ENCODE peak calls at places on chromosome 21, in four cellular contexts. P is IMR-90, C is neural progenitor cell, E is Peyer's patch. B is an unnamed sample. For H3K4me1, the result is how much of the 10 kb centered on the place peaks cover.

GRCh38 chr21:35833991-35834390 is 226.3 kb downstream of the SETD4 start:
- DNase-seq in C (no peak), P (no peak), E (no peak), B (no peak)

GRCh38 chr21:43345746-43346409 is 81.1 kb downstream of the SIK1 start:
- DNase-seq in P (peak), E (no peak), C (no peak), B (no peak)

GRCh38 chr21:41600961-41601572 is 93.1 kb upstream of the TMPRSS2 start:
- DNase-seq in E (peak), P (no peak), C (no peak), B (no peak)

GRCh38 chr21:18451679-18452078 is 48.1 kb upstream of the TMPRSS15 start:
- DNase-seq in P (no peak), C (no peak), E (no peak), B (no peak)

GRCh38 chr21:43274946-43275310 is 106.1 kb downstream of the CRYAA start:
- DNase-seq in P (no peak), E (no peak), C (no peak), B (no peak)

GRCh38 chr21:20443558-20444155 is 554.6 kb upstream of the NCAM2 start:
- DNase-seq in C (peak), P (no peak), E (no peak), B (no peak)

GRCh38 chr21:26147535-26147934 is 23.0 kb downstream of the APP start:
- DNase-seq in P (no peak), C (peak), E (no peak), B (no peak)

GRCh38 chr21:40671721-40672120 is 175.2 kb downstream of the DSCAM start:
- DNase-seq in E (no peak), C (no peak), P (no peak), B (no peak)

GRCh38 chr21:41865002-41865777 is 14.0 kb downstream of the PRDM15 start:
- DNase-seq in C (no peak), P (no peak), E (no peak), B (no peak)

GRCh38 chr21:20004353-20004752 is 993.9 kb upstream of the NCAM2 start:
- DNase-seq in E (no peak), C (no peak), P (no peak), B (no peak)

GRCh38 chr21:36705679-36706481 is 7.0 kb downstream of the SIM2 start:
- DNase-seq in P (no peak), C (peak), E (no peak), B (no peak)

GRCh38 chr21:32475162-32475812 is 62.8 kb downstream of the EVA1C start:
- DNase-seq in C (no peak), P (peak), E (no peak), B (no peak)

GRCh38 chr21:15071012-15071411 is 6.2 kb upstream of the NRIP1 start:
- DNase-seq in C (no peak), P (no peak), E (no peak), B (no peak)

GRCh38 chr21:41965045-41965444 is 11.2 kb upstream of the C2CD2 start:
- DNase-seq in P (no peak), E (peak), C (no peak), B (no peak)

GRCh38 chr21:43188712-43189151 is 19.9 kb downstream of the CRYAA start:
- DNase-seq in P (no peak), E (no peak), C (no peak), B (no peak)

GRCh38 chr21:37463083-37463780 is 96.7 kb downstream of the DYRK1A start:
- DNase-seq in P (peak), E (no peak), C (peak), B (no peak)

GRCh38 chr21:44871576-44872265 is 1.8 kb downstream of the PTTG1IP start:
- DNase-seq in E (peak), P (peak), C (no peak), B (peak)
- H3K4me1 ChIP-seq in E (under half), P (under half), C (under half), B (half or more)

DNA sequence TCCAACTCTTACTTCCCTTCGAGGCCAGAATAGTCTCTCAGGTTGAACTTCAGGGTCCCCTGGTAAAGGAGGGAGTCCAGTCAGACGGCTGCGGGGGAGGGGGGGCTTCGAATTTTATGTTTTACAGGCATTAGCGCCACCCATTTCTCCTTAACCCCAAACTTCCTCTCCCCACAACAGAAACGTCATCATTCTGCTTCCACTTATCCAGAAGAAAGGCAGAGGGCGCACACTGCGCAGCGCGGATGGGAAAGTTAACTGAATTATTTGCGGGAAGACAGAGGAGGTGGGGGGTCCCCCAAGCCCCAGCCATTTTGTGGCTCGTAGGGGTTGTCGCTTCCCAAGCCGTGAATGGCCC is 529 bp upstream of the PRMT2 start:
- DNase-seq in P (peak), E (no peak), C (peak), B (peak)
- TF ChIP-seq CTCF in P (peak), E (no peak), C (peak), B (no peak)

GRCh38 chr21:44377922-44378645 is 24.7 kb downstream of the TRPM2 start:
- DNase-seq in C (no peak), P (no peak), E (no peak), B (no peak)
- H3K4me1 ChIP-seq in C (under half), P (under half), E (under half), B (under half)

GRCh38 chr21:31455506-31455905 is 111.4 kb upstream of the TIAM1 start:
- DNase-seq in C (no peak), P (no peak), E (no peak), B (no peak)

GRCh38 chr21:31456201-31456600 is 112.1 kb upstream of the TIAM1 start:
- DNase-seq in E (no peak), P (no peak), C (no peak), B (no peak)

GRCh38 chr21:31457675-31458074 is 113.6 kb upstream of the TIAM1 start:
- DNase-seq in C (peak), E (no peak), P (no peak), B (no peak)

GRCh38 chr21:31460985-31461384 is 116.9 kb upstream of the TIAM1 start:
- DNase-seq in P (no peak), E (no peak), C (no peak), B (no peak)

DNA sequence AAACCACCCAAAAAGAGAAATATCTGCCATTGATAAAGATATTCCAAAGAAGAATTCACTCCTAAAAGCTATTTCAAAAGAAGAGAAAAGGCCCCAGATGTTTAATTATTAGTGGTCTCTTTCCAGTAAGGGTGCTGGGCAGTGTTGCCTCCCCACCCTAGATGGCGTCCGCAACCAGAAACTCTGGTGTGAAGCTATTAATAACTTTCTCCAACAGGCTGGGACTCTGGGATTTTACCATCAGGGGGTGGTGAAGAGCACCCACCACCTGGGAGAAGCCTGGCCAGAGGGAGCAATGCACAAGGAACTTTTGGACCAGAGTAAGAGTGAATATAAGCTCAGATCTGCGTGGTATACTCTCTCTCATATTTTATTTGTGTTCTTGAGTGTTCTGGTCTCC is 115.4 kb upstream of the TIAM1 start:
- DNase-seq in E (no peak), C (peak), P (no peak), B (no peak)
- TF ChIP-seq CTCF in E (no peak), C (peak), P (no peak), B (no peak)

DNA sequence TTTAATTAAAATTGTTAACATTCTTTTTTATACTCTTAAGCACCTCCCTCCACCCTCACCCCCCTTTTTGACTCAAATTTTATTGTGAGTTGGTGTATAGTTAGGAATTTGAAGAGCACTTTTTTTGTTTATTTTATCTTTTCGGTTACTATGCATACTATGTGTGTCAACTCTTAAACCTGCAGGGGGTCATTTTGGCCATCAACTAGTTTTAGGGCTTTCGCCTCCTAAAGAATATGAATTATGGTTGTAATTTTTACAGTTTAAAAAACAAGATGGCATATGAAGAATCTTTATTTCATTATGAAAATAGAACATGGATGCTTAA is 9.7 kb downstream of the BACH1 start:
- DNase-seq in C (no peak), P (no peak), E (no peak), B (no peak)
- H3K4me1 ChIP-seq in C (under half), P (under half), E (under half), B (under half)